ENCODE peak calls at places on chromosomes 3 and 15, in five cellular contexts. One of them, this sample, is unnamed.

GRCh38 chr3:89262561-89262960 is 155.1 kb downstream of the EPHA3 start:
- DNase-seq in sigmoid colon: no peak
- DNase-seq in heart right ventricle: no peak
- DNase-seq in dorsolateral prefrontal cortex: no peak
- DNase-seq in right cardiac atrium: no peak
- DNase-seq in this sample: no peak

GRCh38 chr15:53022788-53023187 is 232.7 kb upstream of the ONECUT1 start:
- DNase-seq in sigmoid colon: no peak
- DNase-seq in right cardiac atrium: no peak
- DNase-seq in dorsolateral prefrontal cortex: no peak
- DNase-seq in heart right ventricle: no peak
- DNase-seq in this sample: no peak

GRCh38 chr3:182671942-182672341 is 121.4 kb upstream of the ATP11B start:
- DNase-seq in dorsolateral prefrontal cortex: peak
- DNase-seq in sigmoid colon: no peak
- DNase-seq in right cardiac atrium: no peak
- DNase-seq in heart right ventricle: no peak
- DNase-seq in this sample: no peak

GRCh38 chr3:40476478-40477470 is at the start of gene ZNF619:
- DNase-seq in sigmoid colon: peak
- DNase-seq in dorsolateral prefrontal cortex: peak
- DNase-seq in right cardiac atrium: peak
- DNase-seq in heart right ventricle: peak
- DNase-seq in this sample: peak

GRCh38 chr3:100577382-100578008 is 31.9 kb upstream of the ADGRG7 start:
- DNase-seq in heart right ventricle: no peak
- DNase-seq in right cardiac atrium: no peak
- DNase-seq in dorsolateral prefrontal cortex: no peak
- DNase-seq in sigmoid colon: no peak
- DNase-seq in this sample: no peak

GRCh38 chr3:112228786-112229185 is 65.2 kb downstream of the SLC9C1 start:
- DNase-seq in sigmoid colon: no peak
- DNase-seq in heart right ventricle: no peak
- DNase-seq in dorsolateral prefrontal cortex: no peak
- DNase-seq in right cardiac atrium: no peak
- DNase-seq in this sample: no peak

GRCh38 chr3:111173328-111173900 is 101.8 kb downstream of the NECTIN3 start:
- DNase-seq in right cardiac atrium: no peak
- DNase-seq in heart right ventricle: no peak
- DNase-seq in sigmoid colon: no peak
- DNase-seq in dorsolateral prefrontal cortex: no peak
- DNase-seq in this sample: no peak

GRCh38 chr3:46632792-46633191 is 20.5 kb downstream of the FAM240A start:
- DNase-seq in heart right ventricle: no peak
- DNase-seq in right cardiac atrium: no peak
- DNase-seq in dorsolateral prefrontal cortex: no peak
- DNase-seq in sigmoid colon: no peak
- DNase-seq in this sample: no peak

DNA sequence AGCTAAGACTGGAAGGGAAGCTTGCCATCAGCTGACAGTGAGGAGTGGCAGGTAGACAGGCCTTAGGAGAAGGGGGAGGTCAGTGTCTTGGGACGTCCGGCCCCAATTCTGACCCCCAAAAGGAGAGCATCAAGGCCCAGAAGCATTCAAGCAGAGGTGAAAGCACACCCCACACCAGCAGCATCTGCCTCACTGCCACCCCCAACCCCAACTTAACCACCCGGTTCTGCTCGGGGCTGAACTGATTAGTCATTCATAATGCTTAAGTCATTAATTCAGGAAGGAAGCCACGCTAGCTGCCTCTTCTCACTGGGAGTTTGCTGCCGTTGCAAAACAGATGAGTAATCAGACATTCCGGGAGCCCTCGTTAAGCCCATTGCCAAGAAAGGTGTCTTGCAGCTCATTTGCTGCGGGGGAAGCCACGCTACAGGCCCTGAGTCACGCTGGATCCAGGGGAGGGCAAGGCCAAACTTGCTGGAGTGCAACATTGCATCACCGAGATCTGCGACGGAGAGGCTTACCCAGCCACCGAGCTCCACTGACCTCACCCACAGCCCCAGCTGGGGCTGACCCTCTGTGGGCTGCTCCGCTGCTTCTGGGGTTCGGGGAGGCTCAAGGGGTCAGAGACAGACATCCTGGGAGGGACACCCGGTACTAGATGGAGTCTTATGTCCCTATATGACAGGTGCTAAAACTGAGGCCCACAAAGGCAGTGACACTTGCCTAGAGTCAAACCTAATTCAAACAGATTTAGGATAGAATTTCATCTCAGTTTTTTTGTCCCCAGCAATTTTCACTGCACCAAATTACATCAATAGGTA is 46.4 kb upstream of the HES1 start:
- DNase-seq in sigmoid colon: peak
- DNase-seq in right cardiac atrium: peak
- DNase-seq in dorsolateral prefrontal cortex: no peak
- DNase-seq in heart right ventricle: peak
- DNase-seq in this sample: peak
- H3K27ac ChIP-seq in sigmoid colon: peak
- H3K27ac ChIP-seq in right cardiac atrium: no peak
- H3K27ac ChIP-seq in dorsolateral prefrontal cortex: peak
- H3K27ac ChIP-seq in heart right ventricle: no peak
- H3K27ac ChIP-seq in this sample: peak

DNA sequence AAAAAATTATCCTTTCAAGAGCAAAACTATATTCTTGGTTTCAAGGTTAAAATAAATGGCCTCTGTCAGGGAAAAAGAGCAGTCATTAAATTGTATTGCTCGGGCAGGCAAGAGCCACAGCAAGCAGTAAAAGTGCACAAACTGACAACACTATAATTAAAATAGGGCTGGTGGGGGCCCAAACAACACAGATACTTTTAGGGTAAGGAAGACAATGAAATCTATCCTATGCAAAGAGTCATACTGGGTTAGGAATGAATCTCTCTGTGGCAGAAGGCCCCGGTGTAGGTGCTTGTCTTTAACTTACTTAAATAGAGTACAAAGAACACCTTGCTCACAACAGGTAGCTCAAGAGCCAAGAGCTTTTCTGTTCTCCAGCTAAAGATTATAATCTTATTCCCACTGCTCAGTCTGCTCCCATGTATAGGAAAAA is 94.7 kb downstream of the DLG1 start:
- DNase-seq in heart right ventricle: no peak
- DNase-seq in right cardiac atrium: no peak
- DNase-seq in sigmoid colon: no peak
- DNase-seq in dorsolateral prefrontal cortex: no peak
- DNase-seq in this sample: no peak
- H3K27ac ChIP-seq in heart right ventricle: no peak
- H3K27ac ChIP-seq in right cardiac atrium: no peak
- H3K27ac ChIP-seq in sigmoid colon: no peak
- H3K27ac ChIP-seq in dorsolateral prefrontal cortex: peak
- H3K27ac ChIP-seq in this sample: no peak

GRCh38 chr3:4001976-4002375 is 202.7 kb downstream of the LRRN1 start:
- DNase-seq in dorsolateral prefrontal cortex: no peak
- DNase-seq in heart right ventricle: no peak
- DNase-seq in sigmoid colon: no peak
- DNase-seq in right cardiac atrium: no peak
- DNase-seq in this sample: no peak
- H3K27ac ChIP-seq in dorsolateral prefrontal cortex: no peak
- H3K27ac ChIP-seq in heart right ventricle: no peak
- H3K27ac ChIP-seq in sigmoid colon: no peak
- H3K27ac ChIP-seq in right cardiac atrium: no peak
- H3K27ac ChIP-seq in this sample: no peak

DNA sequence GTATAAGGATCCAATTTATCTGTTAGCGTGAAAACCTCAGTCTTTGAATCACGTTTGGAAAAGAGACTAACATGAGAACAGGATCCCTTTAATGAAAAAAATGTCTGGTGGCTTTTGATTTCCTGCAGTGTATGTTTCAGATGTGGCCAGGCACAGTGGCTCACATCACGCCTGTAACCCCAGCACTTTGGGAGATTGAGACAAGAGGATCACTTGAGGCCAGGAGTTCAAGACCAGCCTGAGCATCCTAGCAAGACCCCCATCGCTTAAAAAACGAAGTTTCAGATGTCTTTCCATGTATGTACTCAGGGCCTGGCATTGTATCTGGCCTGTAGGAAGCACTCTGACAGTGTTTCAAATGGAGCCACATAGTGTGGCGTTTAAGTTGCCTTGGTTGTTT is 169.3 kb downstream of the KLHL25 start:
- DNase-seq in heart right ventricle: no peak
- DNase-seq in right cardiac atrium: no peak
- DNase-seq in dorsolateral prefrontal cortex: no peak
- DNase-seq in sigmoid colon: no peak
- DNase-seq in this sample: no peak
- H3K27ac ChIP-seq in heart right ventricle: peak
- H3K27ac ChIP-seq in right cardiac atrium: peak
- H3K27ac ChIP-seq in dorsolateral prefrontal cortex: no peak
- H3K27ac ChIP-seq in sigmoid colon: peak
- H3K27ac ChIP-seq in this sample: peak

GRCh38 chr15:100175406-100176114 is 166.2 kb downstream of the ADAMTS17 start:
- DNase-seq in heart right ventricle: no peak
- DNase-seq in sigmoid colon: peak
- DNase-seq in dorsolateral prefrontal cortex: no peak
- DNase-seq in right cardiac atrium: no peak
- DNase-seq in this sample: no peak
- H3K27ac ChIP-seq in heart right ventricle: no peak
- H3K27ac ChIP-seq in sigmoid colon: peak
- H3K27ac ChIP-seq in dorsolateral prefrontal cortex: no peak
- H3K27ac ChIP-seq in right cardiac atrium: no peak
- H3K27ac ChIP-seq in this sample: no peak